ENCODE peak calls at places on chromosomes 2 and 18, in ten cellular contexts. Y is activated T-cell treated with anti-CD3 and anti-CD28 coated beads for 1 hour, W is smooth muscle cell of the brain vasculature, Q is M059J, C is DMS153, R is germinal center, T is ACHN, G is GOT3, B is glomerular endothelial cell, E is neuronal stem cell. X is an unnamed sample.

GRCh38 chr2:119678021-119678656 is 862 bp upstream of the TMEM177 start:
- DNase-seq in Y (no peak), W (no peak), Q (no peak), C (peak), R (no peak), T (no peak), G (no peak), B (no peak), E (no peak), X (no peak)

GRCh38 chr2:79984476-79984875 is 320.1 kb downstream of the LRRTM1 start:
- DNase-seq in Y (no peak), W (no peak), Q (no peak), C (no peak), R (no peak), T (no peak), G (no peak), B (no peak), E (no peak), X (no peak)

GRCh38 chr2:140600116-140600515 is 1530.7 kb downstream of the LRP1B start:
- DNase-seq in Y (no peak), W (peak), Q (peak), C (no peak), R (no peak), T (peak), G (no peak), B (no peak), E (no peak), X (no peak)

GRCh38 chr2:28359222-28360065 is 33.2 kb upstream of the FOSL2 start:
- DNase-seq in Y (peak), W (no peak), Q (peak), C (no peak), R (peak), T (no peak), G (no peak), B (no peak), E (no peak), X (no peak)

GRCh38 chr2:10135296-10136089 is 13.0 kb downstream of the RRM2 start:
- DNase-seq in Y (no peak), W (no peak), Q (peak), C (peak), R (no peak), T (no peak), G (no peak), B (no peak), E (no peak), X (no peak)

GRCh38 chr2:231688616-231689508 is 19.5 kb upstream of the PTMA start:
- DNase-seq in Y (no peak), W (no peak), Q (no peak), C (no peak), R (no peak), T (no peak), G (no peak), B (no peak), E (no peak), X (no peak)

GRCh38 chr18:57806891-57807280 is 3.8 kb upstream of the ATP8B1 start:
- DNase-seq in Y (no peak), W (no peak), Q (peak), C (no peak), R (no peak), T (peak), G (peak), B (no peak), E (no peak), X (no peak)

GRCh38 chr2:219386532-219387280 is 1.0 kb downstream of the DNPEP start:
- DNase-seq in Y (no peak), W (no peak), Q (no peak), C (no peak), R (no peak), T (no peak), G (no peak), B (no peak), E (peak), X (no peak)

GRCh38 chr2:199462167-199462976 is 4.6 kb upstream of the SATB2 start:
- DNase-seq in Y (no peak), W (no peak), Q (no peak), C (no peak), R (no peak), T (no peak), G (no peak), B (no peak), E (peak), X (no peak)

GRCh38 chr2:120293991-120294329 is 41.3 kb downstream of the RALB start:
- DNase-seq in Y (no peak), W (no peak), Q (no peak), C (no peak), R (peak), T (no peak), G (no peak), B (no peak), E (no peak), X (no peak)

GRCh38 chr2:240435955-240436625 is 627 bp downstream of the GPC1 start:
- DNase-seq in Y (no peak), W (no peak), Q (peak), C (no peak), R (no peak), T (peak), G (no peak), B (no peak), E (no peak), X (no peak)